ENCODE peak calls at places on chromosomes 6 and 20, in seven cellular contexts. G, L, D, B, C, W and R are unnamed samples.

GRCh38 chr20:18225652-18226051 is 62.7 kb upstream of the ZNF133 start:
- DNase-seq in B (no peak), D (no peak), C (no peak), G (no peak), W (no peak), L (no peak), R (peak; percentile 63)

GRCh38 chr20:51661609-51662178 is 106.5 kb downstream of the ATP9A start:
- DNase-seq in B (no peak), W (no peak), G (no peak), D (peak; percentile 95), C (no peak), L (peak; percentile 96), R (peak; percentile 79)

GRCh38 chr6:84280030-84280429 is 52.6 kb upstream of the CEP162 start:
- DNase-seq in W (no peak), D (no peak), C (no peak), G (no peak), B (no peak), L (no peak), R (no peak)

GRCh38 chr6:41736207-41736710 is 851 bp upstream of the TFEB start:
- DNase-seq in G (no peak), L (no peak), B (peak; percentile 54), C (no peak), W (peak; percentile 46), D (no peak), R (peak; percentile 26)

GRCh38 chr20:47316776-47317126 is 39.7 kb downstream of the ZMYND8 start:
- DNase-seq in W (peak; percentile 34), C (no peak), L (no peak), G (no peak), D (no peak), B (no peak), R (no peak)

GRCh38 chr20:59656417-59656816 is 52.1 kb downstream of the PHACTR3 start:
- DNase-seq in G (no peak), D (no peak), W (no peak), B (no peak), C (no peak), L (no peak), R (no peak)

GRCh38 chr6:35084511-35085203 is 56.5 kb downstream of the TCP11 start:
- DNase-seq in L (no peak), B (no peak), W (no peak), D (no peak), G (no peak), C (peak; percentile 21), R (no peak)

GRCh38 chr20:7926767-7927166 is 13.5 kb downstream of the HAO1 start:
- DNase-seq in G (no peak), W (peak; percentile 3), C (peak; percentile 10), D (peak; percentile 23), L (peak; percentile 12), B (peak; percentile 36), R (peak; percentile 75)

GRCh38 chr6:155171109-155171746 is 92.6 kb upstream of the CLDN20 start:
- DNase-seq in G (no peak), B (no peak), W (peak; percentile 41), D (peak; percentile 73), L (peak; percentile 97), C (no peak), R (peak; percentile 93)

GRCh38 chr6:91476000-91476399 is 889.1 kb upstream of the MAP3K7 start:
- DNase-seq in W (no peak), C (peak; percentile 1), G (no peak), B (peak; percentile 4), D (peak; percentile 7), L (no peak), R (peak; percentile 74)

DNA sequence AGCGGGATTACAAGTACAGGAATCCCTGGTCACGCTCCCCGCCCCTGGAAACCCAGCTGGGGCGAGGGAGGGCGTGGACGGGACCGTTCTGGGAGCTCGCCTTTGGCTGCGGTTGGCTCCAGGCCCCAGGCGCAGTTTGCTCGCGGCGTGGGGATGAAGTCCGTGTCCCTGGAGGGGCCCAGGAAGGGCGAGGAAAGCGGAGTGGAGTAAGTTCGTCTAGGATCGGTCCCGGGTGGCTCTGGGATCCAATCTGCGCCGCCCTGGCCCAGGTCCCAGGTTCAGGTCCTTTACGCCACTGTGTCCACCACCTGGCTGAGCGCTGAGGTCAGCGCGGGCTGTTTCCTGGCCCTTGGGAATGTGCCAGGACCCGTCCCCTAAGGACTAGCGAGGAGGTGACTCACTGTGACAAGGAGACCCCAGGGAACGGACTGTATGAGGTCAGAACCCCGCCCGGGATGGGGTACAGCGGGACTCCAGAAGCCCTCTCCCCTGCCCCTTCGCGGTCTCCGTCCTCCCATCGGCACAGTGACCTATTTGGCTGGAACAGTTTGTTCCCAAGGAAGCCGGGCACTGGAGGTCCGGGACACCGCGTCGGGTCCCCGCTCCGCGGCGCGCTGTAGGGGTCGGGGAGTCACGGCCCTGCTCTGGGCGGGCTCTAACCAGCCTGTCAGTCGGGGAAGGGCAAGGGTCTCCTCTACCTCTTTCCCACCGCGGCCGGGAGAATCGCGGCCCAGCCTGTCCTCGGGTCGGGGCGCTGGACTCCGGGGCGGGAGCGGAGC is 718 bp downstream of the CDKN1A start:
- DNase-seq in W (peak; percentile 75), G (no peak), D (peak; percentile 50), L (no peak), B (peak; percentile 57), C (peak; percentile 68), R (peak; percentile 71)
- TF ChIP-seq POLR2AphosphoS5 in W (no peak), G (no peak), D (no peak), L (peak; percentile 23), B (no peak), C (no peak), R (no peak)

DNA sequence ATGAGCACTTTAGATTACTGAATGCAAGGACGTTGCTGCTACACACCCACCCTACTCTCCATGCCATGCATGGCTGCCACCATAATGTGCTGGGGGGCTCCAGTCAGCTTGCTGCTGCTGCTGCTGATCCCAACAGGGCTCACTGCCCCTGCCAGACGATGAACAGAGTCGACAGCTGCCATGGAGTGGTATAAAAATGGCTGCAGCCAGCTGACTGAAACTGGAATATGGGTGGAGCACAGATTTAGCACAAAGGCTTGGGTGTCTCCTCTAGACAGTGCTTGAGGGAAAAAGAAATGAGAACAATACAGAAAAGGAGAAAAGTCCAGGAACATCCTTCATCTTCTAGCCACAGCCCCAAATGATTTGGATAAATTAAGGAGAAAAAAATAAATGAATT is 150.7 kb downstream of the PDSS2 start:
- DNase-seq in G (no peak), B (no peak), D (no peak), L (no peak), C (no peak), W (no peak), R (no peak)
- H2AFZ ChIP-seq in G (no peak overlapping the region), B (no peak overlapping the region), D (no peak overlapping the region), L (no peak overlapping the region), C (no peak overlapping the region), W (no peak overlapping the region), R (no peak overlapping the region)

DNA sequence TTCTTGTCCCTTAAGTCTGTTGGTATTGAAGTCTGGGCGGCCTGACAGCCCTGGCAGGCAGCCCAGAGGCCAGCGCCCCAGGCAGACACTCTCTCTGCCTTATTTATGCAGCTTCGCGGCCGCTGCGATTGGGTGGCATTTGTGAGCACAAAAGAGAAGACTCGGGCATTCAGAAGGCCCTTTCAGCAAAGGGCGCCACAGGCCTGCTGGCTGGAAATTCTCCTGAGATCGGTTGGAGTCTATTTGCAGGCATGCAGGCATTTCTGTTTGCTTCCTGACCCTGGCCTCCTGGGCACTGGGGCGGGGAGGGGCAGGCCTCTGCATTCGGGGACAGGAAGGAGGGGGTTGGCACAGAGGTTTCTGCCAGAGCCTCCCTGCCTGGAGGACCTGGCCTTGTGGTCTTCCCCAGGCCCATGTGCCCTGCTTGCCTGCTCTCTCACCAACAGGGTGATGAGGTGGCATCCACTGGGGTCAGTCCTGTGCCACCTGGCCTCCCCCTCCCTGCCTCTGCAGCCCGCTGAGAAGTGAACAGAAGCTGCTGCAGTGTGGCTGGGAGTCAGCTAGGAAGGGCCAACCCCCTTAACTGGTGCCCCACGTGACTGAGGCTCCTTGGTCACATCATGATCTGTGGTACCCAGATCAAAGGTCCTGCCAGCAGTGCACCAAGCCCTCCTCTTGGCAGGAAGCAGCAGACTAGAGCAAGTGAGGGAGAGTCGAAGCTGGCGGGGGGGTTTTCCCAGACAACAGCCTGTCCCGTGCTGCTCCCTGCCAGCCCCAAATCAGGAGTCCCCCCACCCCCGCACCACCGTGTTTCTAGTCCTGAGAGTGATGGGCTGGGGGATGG is 16.6 kb upstream of the CCDC167 start:
- DNase-seq in B (peak; percentile 53), G (no peak), W (no peak), D (peak; percentile 39), C (peak; percentile 79), L (no peak), R (no peak)
- TF ChIP-seq POLR2AphosphoS5 in B (no peak), G (no peak), W (no peak), D (no peak), C (no peak), L (no peak), R (no peak)

GRCh38 chr6:47047097-47047478 is 5.0 kb upstream of the ADGRF1 start:
- DNase-seq in C (no peak), G (no peak), W (no peak), L (no peak), D (no peak), B (no peak), R (no peak)
- H2AFZ ChIP-seq in C (no peak overlapping the region), G (peak overlapping the region; percentile 96), W (no peak overlapping the region), L (no peak overlapping the region), D (peak overlapping the region; percentile 38), B (no peak overlapping the region), R (no peak overlapping the region)

GRCh38 chr20:46255440-46256104 is 52.7 kb downstream of the CDH22 start:
- DNase-seq in W (peak; percentile 61), G (no peak), B (no peak), D (peak; percentile 64), L (peak; percentile 69), C (peak; percentile 68), R (peak; percentile 36)
- TF ChIP-seq POLR2AphosphoS5 in W (no peak), G (no peak), B (no peak), D (no peak), L (peak; percentile 61), C (no peak), R (no peak)

GRCh38 chr6:48933136-48933535 is 529.9 kb downstream of the MMUT start:
- DNase-seq in B (no peak), D (no peak), C (no peak), G (no peak), L (no peak), W (no peak), R (no peak)
- H2AFZ ChIP-seq in B (no peak overlapping the region), D (no peak overlapping the region), C (no peak overlapping the region), G (no peak overlapping the region), L (no peak overlapping the region), W (no peak overlapping the region), R (no peak overlapping the region)

GRCh38 chr6:139519097-139519496 is 144.6 kb upstream of the CITED2 start:
- DNase-seq in D (no peak), G (no peak), C (no peak), W (no peak), B (no peak), L (no peak), R (no peak)

GRCh38 chr6:139520321-139520768 is 145.9 kb upstream of the CITED2 start:
- DNase-seq in B (no peak), D (no peak), W (no peak), C (no peak), L (no peak), G (no peak), R (no peak)

GRCh38 chr6:139519571-139520031 is 145.2 kb upstream of the CITED2 start:
- DNase-seq in L (no peak), C (no peak), D (no peak), G (no peak), B (no peak), W (peak; percentile 54), R (no peak)

GRCh38 chr6:139521338-139521737 is 146.9 kb upstream of the CITED2 start:
- DNase-seq in B (no peak), W (no peak), D (no peak), G (no peak), L (no peak), C (no peak), R (no peak)

GRCh38 chr6:139518556-139519091 is 144.2 kb upstream of the CITED2 start:
- DNase-seq in W (peak; percentile 90), B (no peak), D (no peak), L (no peak), G (no peak), C (no peak), R (no peak)
- TF ChIP-seq POLR2AphosphoS5 in W (peak; percentile 77), B (no peak), D (no peak), L (no peak), G (no peak), C (no peak), R (no peak)